ENCODE peak calls at places on chromosome 5, in four cellular contexts. T is uterus, Y is iris pigment epithelial cell, B is coronary artery. H is an unnamed sample.

GRCh38 chr5:683619-684481 is 9.3 kb downstream of the TPPP start:
- DNase-seq in T (no peak), Y (no peak), B (peak), H (no peak)

GRCh38 chr5:132369471-132370240 is at the start of gene SLC22A5:
- DNase-seq in T (peak), Y (peak), B (no peak), H (no peak)

GRCh38 chr5:95861221-95861857 is 38.8 kb upstream of the GLRX start:
- DNase-seq in T (peak), Y (peak), B (peak), H (peak)

GRCh38 chr5:122078116-122078865 is at the start of gene LOX:
- DNase-seq in T (peak), Y (peak), B (peak), H (peak)

GRCh38 chr5:82204567-82204966 is 73.6 kb downstream of the RPS23 start:
- DNase-seq in T (no peak), Y (no peak), B (no peak), H (no peak)

GRCh38 chr5:173187054-173187743 is 42.9 kb downstream of the BNIP1 start:
- DNase-seq in T (no peak), Y (no peak), B (no peak), H (no peak)

GRCh38 chr5:142056831-142057696 is 44.2 kb upstream of the GNPDA1 start:
- DNase-seq in T (no peak), Y (no peak), B (no peak), H (no peak)

GRCh38 chr5:136330353-136330913 is 34.9 kb downstream of the TRPC7 start:
- DNase-seq in T (no peak), Y (no peak), B (no peak), H (no peak)

GRCh38 chr5:130323804-130324454 is 419.7 kb downstream of the CHSY3 start:
- DNase-seq in T (no peak), Y (peak), B (no peak), H (no peak)

GRCh38 chr5:180618830-180619562 is 27.7 kb upstream of the SCGB3A1 start:
- DNase-seq in T (no peak), Y (peak), B (no peak), H (no peak)

GRCh38 chr5:109016300-109016699 is 268.6 kb downstream of the FER start:
- DNase-seq in T (no peak), Y (peak), B (no peak), H (no peak)